ENCODE peak calls at places on chromosome 4, in nine cellular contexts. J is OCI-LY7; A is CD8-positive, alpha-beta T cell; G is psoas muscle; S is breast epithelium; O is heart right ventricle; P is lung; X is aorta; D is fibroblast of lung. R is an unnamed sample.

GRCh38 chr4:13698296-13698695 is 70.8 kb upstream of the BOD1L1 start:
- DNase-seq in J (no peak), A (no peak), G (no peak), S (no peak), O (no peak), P (no peak), X (no peak), D (no peak), R (no peak)

GRCh38 chr4:119597377-119597776 is 31.2 kb downstream of the PDE5A start:
- DNase-seq in J (no peak), A (no peak), G (no peak), S (no peak), O (no peak), P (no peak), X (no peak), D (no peak), R (no peak)

GRCh38 chr4:130646886-130647285 is 1550.9 kb downstream of the C4orf33 start:
- DNase-seq in J (no peak), A (no peak), G (no peak), S (no peak), O (no peak), P (no peak), X (no peak), D (no peak), R (no peak)

GRCh38 chr4:87420431-87420830 is 1.9 kb upstream of the NUDT9 start:
- DNase-seq in J (no peak), A (no peak), G (no peak), S (no peak), O (no peak), P (no peak), X (no peak), D (no peak), R (no peak)

GRCh38 chr4:105194328-105195231 is 47.9 kb downstream of the TET2 start:
- DNase-seq in J (no peak), A (no peak), G (no peak), S (no peak), O (no peak), P (no peak), X (no peak), D (peak; percentile 43), R (no peak)

GRCh38 chr4:166277406-166277805 is 404.4 kb downstream of the TLL1 start:
- DNase-seq in J (no peak), A (no peak), G (no peak), S (no peak), O (no peak), P (no peak), X (no peak), D (no peak), R (no peak)

GRCh38 chr4:13705521-13706035 is 78.1 kb upstream of the BOD1L1 start:
- DNase-seq in J (no peak), A (no peak), G (no peak), S (peak; percentile 55), O (peak; percentile 55), P (peak; percentile 48), X (no peak), D (no peak), R (no peak)

GRCh38 chr4:54099959-54100606 is at the start of gene GSX2:
- DNase-seq in J (no peak), A (no peak), G (peak; percentile 63), S (no peak), O (no peak), P (no peak), X (no peak), D (no peak), R (no peak)

GRCh38 chr4:1584498-1584897 is 99.6 kb downstream of the FAM53A start:
- DNase-seq in J (no peak), A (no peak), G (peak; percentile 4), S (no peak), O (no peak), P (no peak), X (peak; percentile 25), D (no peak), R (no peak)

GRCh38 chr4:77819409-77819835 is 254 bp upstream of the CNOT6L start:
- DNase-seq in J (peak; percentile 75), A (no peak), G (no peak), S (no peak), O (no peak), P (peak; percentile 78), X (peak; percentile 89), D (no peak), R (no peak)

GRCh38 chr4:152540293-152540674 is 4.4 kb upstream of the FBXW7 start:
- DNase-seq in J (no peak), A (no peak), G (no peak), S (no peak), O (no peak), P (no peak), X (no peak), D (no peak), R (no peak)

GRCh38 chr4:18934197-18934596 is 912.6 kb upstream of the LCORL start:
- DNase-seq in J (peak; percentile 27), A (no peak), G (no peak), S (no peak), O (no peak), P (no peak), X (no peak), D (peak; percentile 4), R (no peak)

GRCh38 chr4:24730256-24731001 is 64.9 kb upstream of the SOD3 start:
- DNase-seq in J (no peak), A (no peak), G (peak; percentile 88), S (no peak), O (peak; percentile 54), P (peak; percentile 56), X (peak; percentile 93), D (peak; percentile 79), R (no peak)

GRCh38 chr4:22485751-22486150 is 30.1 kb downstream of the ADGRA3 start:
- DNase-seq in J (no peak), A (no peak), G (no peak), S (no peak), O (no peak), P (no peak), X (no peak), D (peak; percentile 85), R (no peak)

GRCh38 chr4:47801481-47802002 is 36.3 kb downstream of the CORIN start:
- DNase-seq in J (no peak), A (no peak), G (no peak), S (no peak), O (no peak), P (no peak), X (no peak), D (no peak), R (no peak)

GRCh38 chr4:13170131-13170530 is 314.0 kb downstream of the RAB28 start:
- DNase-seq in J (no peak), A (no peak), G (no peak), S (no peak), O (no peak), P (no peak), X (no peak), D (no peak), R (no peak)

GRCh38 chr4:866761-867390 is 40.9 kb upstream of the CPLX1 start:
- DNase-seq in J (no peak), A (no peak), G (no peak), S (no peak), O (no peak), P (no peak), X (no peak), D (peak; percentile 3), R (no peak)

GRCh38 chr4:26298198-26298950 is 22.4 kb upstream of the RBPJ start:
- DNase-seq in J (no peak), A (no peak), G (no peak), S (no peak), O (no peak), P (no peak), X (no peak), D (peak; percentile 81), R (no peak)

GRCh38 chr4:142475663-142476062 is 370.4 kb downstream of the INPP4B start:
- DNase-seq in J (no peak), A (no peak), G (no peak), S (no peak), O (no peak), P (no peak), X (no peak), D (peak; percentile 56), R (no peak)

GRCh38 chr4:83067058-83067639 is 32.2 kb downstream of the COPS4 start:
- DNase-seq in J (no peak), A (no peak), G (no peak), S (no peak), O (no peak), P (no peak), X (no peak), D (no peak), R (no peak)
- H3K27ac ChIP-seq in J (no peak overlapping the region), A (no peak overlapping the region), G (no peak overlapping the region), S (no peak overlapping the region), O (no peak overlapping the region), P (no peak overlapping the region), X (no peak overlapping the region), D (no peak overlapping the region), R (no peak overlapping the region)

DNA sequence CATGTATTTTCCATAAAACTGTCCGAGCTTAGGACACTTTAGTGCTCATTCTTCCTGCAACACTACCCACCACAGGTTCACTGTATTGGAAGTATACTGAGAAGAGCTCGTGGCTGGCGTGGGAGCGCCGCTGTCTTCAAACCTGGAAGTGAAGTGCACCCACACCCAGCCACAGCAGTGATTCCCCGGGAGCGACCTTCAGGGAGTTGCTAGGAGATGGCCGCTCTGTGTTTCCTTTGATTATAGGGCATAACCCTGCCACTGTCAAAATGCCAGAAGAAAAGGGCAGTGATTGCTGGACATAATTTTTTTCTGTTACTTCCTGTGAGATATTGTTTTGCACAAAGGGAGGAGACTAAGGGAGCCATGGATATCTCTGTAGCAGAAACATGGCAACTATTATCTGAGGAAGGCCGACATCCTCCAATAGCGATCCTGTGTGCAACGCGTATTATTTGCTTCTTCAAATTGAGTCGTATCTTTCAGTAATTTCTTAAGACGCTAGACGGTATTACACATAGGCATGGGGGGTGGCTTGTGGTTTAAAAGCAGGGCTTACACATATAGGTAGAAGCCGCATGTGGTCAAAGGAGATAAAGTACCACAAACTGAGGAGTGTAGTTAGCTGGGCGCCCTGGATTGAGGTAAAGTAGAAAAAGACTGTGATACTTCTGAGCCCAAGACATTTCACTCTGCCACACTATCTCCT is 94.8 kb downstream of the SORBS2 start:
- DNase-seq in J (no peak), A (no peak), G (no peak), S (no peak), O (peak; percentile 56), P (no peak), X (no peak), D (no peak), R (no peak)
- H3K27ac ChIP-seq in J (no peak overlapping the region), A (no peak overlapping the region), G (no peak overlapping the region), S (no peak overlapping the region), O (peak overlapping the region; percentile 30), P (peak overlapping the region; percentile 74), X (no peak overlapping the region), D (no peak overlapping the region), R (no peak overlapping the region)

DNA sequence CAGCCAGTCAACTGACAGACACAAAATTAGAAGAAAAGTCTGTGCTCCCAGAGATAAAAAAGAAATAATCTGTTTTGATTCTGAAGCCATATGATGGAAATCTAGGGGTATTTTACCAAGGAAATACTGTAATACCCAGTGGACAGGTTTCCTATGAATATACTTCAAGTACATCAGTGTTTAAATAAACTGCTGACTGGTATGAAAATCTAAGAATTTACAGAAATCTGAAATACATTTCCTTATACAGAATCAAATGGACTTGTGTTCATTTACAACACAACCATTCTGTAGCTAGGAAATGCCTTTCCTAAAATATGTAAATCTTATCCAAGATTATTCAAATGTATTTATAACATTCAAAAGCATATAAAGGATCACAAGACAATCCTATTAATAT is 13.4 kb downstream of the YTHDC1 start:
- DNase-seq in J (no peak), A (no peak), G (no peak), S (no peak), O (no peak), P (no peak), X (no peak), D (no peak), R (no peak)
- H3K27ac ChIP-seq in J (no peak overlapping the region), A (no peak overlapping the region), G (no peak overlapping the region), S (no peak overlapping the region), O (no peak overlapping the region), P (no peak overlapping the region), X (no peak overlapping the region), D (no peak overlapping the region), R (no peak overlapping the region)

GRCh38 chr4:141246683-141247429 is 26.2 kb downstream of the ZNF330 start:
- DNase-seq in J (no peak), A (no peak), G (no peak), S (no peak), O (no peak), P (no peak), X (no peak), D (no peak), R (no peak)
- H3K27ac ChIP-seq in J (no peak overlapping the region), A (no peak overlapping the region), G (no peak overlapping the region), S (no peak overlapping the region), O (no peak overlapping the region), P (no peak overlapping the region), X (no peak overlapping the region), D (peak overlapping the region; percentile 45), R (no peak overlapping the region)